ENCODE peak calls at places on chromosomes 4 and X, in ten cellular contexts. L is Right ventricle myocardium superior; Z is fibroblast of villous mesenchyme; V is stimulated activated CD8-positive, alpha-beta memory T cell treated with anti-CD3 and anti-CD28 coated beads, Interleukin-4, amount 100 ng/mL, for 24 hours; B is thoracic aorta; R is substantia nigra; Q is Karpas-422; T is GM23248; K is MCF 10A; S is astrocyte of the spinal cord. N is an unnamed sample.

GRCh38 chr4:154348657-154349056 is 142.9 kb downstream of the DCHS2 start:
- DNase-seq in T (no peak), L (no peak), K (no peak), R (no peak), Q (peak), S (no peak), V (no peak), B (no peak), Z (no peak), N (no peak)

GRCh38 chrX:71298119-71298518 is 3.4 kb upstream of the ITGB1BP2 start:
- DNase-seq in R (no peak), S (no peak), L (no peak), K (no peak), B (no peak), V (no peak), T (no peak), Z (peak), Q (no peak), N (no peak)

GRCh38 chrX:131812847-131813825 is 210.0 kb upstream of the STK26 start:
- DNase-seq in T (peak), Q (peak), L (peak), S (peak), R (no peak), K (peak), Z (peak), V (peak), B (no peak), N (no peak)

GRCh38 chr4:176191974-176192373 is 3.4 kb downstream of the SPATA4 start:
- DNase-seq in B (no peak), L (no peak), K (peak), R (no peak), Z (no peak), T (peak), S (peak), Q (no peak), V (no peak), N (no peak)

GRCh38 chr4:163243297-163243981 is 76.7 kb upstream of the NAF1 start:
- DNase-seq in S (no peak), V (no peak), Q (no peak), R (no peak), K (no peak), T (no peak), B (no peak), Z (no peak), L (no peak), N (no peak)

GRCh38 chr4:108590776-108591175 is 29.6 kb upstream of the RPL34 start:
- DNase-seq in L (no peak), K (peak), T (peak), B (no peak), Q (no peak), R (no peak), S (no peak), V (no peak), Z (no peak), N (no peak)

GRCh38 chrX:119067023-119067739 is 5.6 kb upstream of the CT47C1 start:
- DNase-seq in K (peak), T (peak), Q (peak), Z (peak), V (peak), B (peak), R (no peak), L (peak), S (peak), N (peak)

GRCh38 chr4:73520821-73521220 is 39.3 kb downstream of the AFM start:
- DNase-seq in K (peak), S (peak), Z (peak), R (no peak), V (no peak), Q (peak), L (no peak), B (no peak), T (peak), N (no peak)

GRCh38 chr4:13455411-13455810 is 28.7 kb downstream of the RAB28 start:
- DNase-seq in V (no peak), L (no peak), K (no peak), Z (no peak), B (no peak), Q (no peak), R (no peak), S (peak), T (peak), N (no peak)

GRCh38 chrX:53239474-53239873 is 14.5 kb upstream of the KDM5C start:
- DNase-seq in B (no peak), L (no peak), K (peak), V (peak), S (no peak), Q (peak), R (no peak), T (no peak), Z (no peak), N (no peak)

GRCh38 chr4:175622887-175623286 is 189.2 kb downstream of the GPM6A start:
- DNase-seq in K (no peak), L (no peak), Q (no peak), T (no peak), B (no peak), R (no peak), V (no peak), Z (no peak), S (no peak), N (no peak)

GRCh38 chr4:2361366-2362285 is 56.8 kb downstream of the ZFYVE28 start:
- DNase-seq in R (no peak), V (no peak), Z (no peak), S (no peak), K (no peak), L (no peak), B (no peak), T (no peak), Q (no peak), N (no peak)

GRCh38 chr4:38743866-38744265 is 38.9 kb downstream of the TLR10 start:
- DNase-seq in R (no peak), B (no peak), T (no peak), K (no peak), V (no peak), Q (no peak), Z (peak), S (no peak), L (no peak), N (no peak)

GRCh38 chr4:173958445-173958844 is 325.0 kb downstream of the FBXO8 start:
- DNase-seq in T (peak), R (no peak), K (no peak), Q (no peak), Z (peak), L (no peak), V (no peak), B (no peak), S (peak), N (no peak)

GRCh38 chr4:147518086-147518485 is 37.2 kb downstream of the EDNRA start:
- DNase-seq in V (no peak), L (no peak), Z (no peak), S (peak), R (no peak), Q (no peak), T (no peak), K (no peak), B (no peak), N (no peak)

GRCh38 chr4:160175064-160175643 is 1072.3 kb downstream of the RAPGEF2 start:
- DNase-seq in V (no peak), K (peak), R (no peak), Q (no peak), Z (no peak), L (no peak), S (no peak), B (no peak), T (no peak), N (no peak)

GRCh38 chrX:72021975-72022374 is 109.7 kb downstream of the RTL5 start:
- DNase-seq in R (no peak), Q (peak), Z (peak), L (no peak), B (no peak), S (no peak), T (peak), V (peak), K (peak), N (no peak)

GRCh38 chrX:8455600-8455999 is 9.0 kb upstream of the VCX3B start:
- DNase-seq in L (no peak), S (no peak), Q (no peak), B (no peak), V (no peak), K (peak), Z (no peak), R (no peak), T (no peak), N (no peak)

GRCh38 chr4:100492129-100492528 is 25.7 kb downstream of the EMCN start:
- DNase-seq in B (no peak), R (no peak), K (no peak), S (no peak), V (no peak), T (no peak), Z (no peak), Q (no peak), L (no peak), N (no peak)

GRCh38 chrX:14802943-14803710 is 69.7 kb downstream of the FANCB start:
- DNase-seq in T (peak), B (no peak), Z (peak), Q (no peak), L (no peak), R (no peak), K (peak), V (no peak), S (no peak), N (no peak)

GRCh38 chr4:53132117-53132889 is 233.6 kb downstream of the SCFD2 start:
- DNase-seq in Z (peak), K (no peak), R (no peak), V (no peak), T (peak), B (no peak), S (no peak), Q (no peak), L (no peak), N (no peak)

GRCh38 chr4:173013232-173013932 is 155.2 kb upstream of the GALNT7 start:
- DNase-seq in Q (peak), S (peak), L (no peak), Z (peak), K (peak), V (peak), B (no peak), R (no peak), T (peak), N (no peak)

GRCh38 chrX:132676561-132677186 is 187.8 kb upstream of the MBNL3 start:
- DNase-seq in R (no peak), V (no peak), S (no peak), T (no peak), K (peak), Q (no peak), Z (no peak), L (no peak), B (no peak), N (no peak)

GRCh38 chrX:12149670-12150407 is 11.6 kb downstream of the FRMPD4 start:
- DNase-seq in V (no peak), R (no peak), S (no peak), L (no peak), Q (peak), K (peak), T (no peak), B (no peak), Z (no peak), N (no peak)

GRCh38 chr4:76166480-76166879 is 18.3 kb upstream of the NUP54 start:
- DNase-seq in K (no peak), T (no peak), Q (no peak), B (no peak), S (no peak), L (no peak), Z (no peak), R (no peak), V (no peak), N (no peak)

GRCh38 chrX:10656214-10656613 is 35.8 kb upstream of the MID1 start:
- DNase-seq in T (no peak), Q (no peak), K (no peak), S (no peak), V (no peak), L (no peak), R (no peak), Z (no peak), B (no peak), N (no peak)

GRCh38 chr4:10032625-10033024 is 11.3 kb upstream of the SLC2A9 start:
- DNase-seq in Z (peak), B (no peak), T (peak), S (no peak), Q (no peak), K (peak), V (no peak), R (no peak), L (no peak), N (no peak)

GRCh38 chr4:142331646-142332045 is 514.5 kb downstream of the INPP4B start:
- DNase-seq in Q (no peak), V (no peak), B (no peak), L (no peak), T (no peak), R (no peak), S (peak), K (no peak), Z (peak), N (no peak)